ENCODE peak calls at places on chromosomes 7 and 10, in ten cellular contexts. One of them, this sample, is unnamed.

GRCh38 chr7:45659496-45660139 is 85.5 kb downstream of the ADCY1 start:
- DNase-seq in skeletal muscle cell: no peak
- DNase-seq in midbrain: no peak
- DNase-seq in stomach: peak
- DNase-seq in NCI-H1417: no peak
- DNase-seq in adrenal gland: peak
- DNase-seq in kidney epithelial cell: no peak
- DNase-seq in RWPE1: no peak
- DNase-seq in effector CD4-positive, alpha-beta T cell: no peak
- DNase-seq in cardiac muscle cell: no peak
- DNase-seq in this sample: no peak

GRCh38 chr7:12770227-12770975 is 83.0 kb downstream of the ARL4A start:
- DNase-seq in stomach: peak
- DNase-seq in adrenal gland: peak
- DNase-seq in NCI-H1417: no peak
- DNase-seq in skeletal muscle cell: no peak
- DNase-seq in kidney epithelial cell: no peak
- DNase-seq in midbrain: no peak
- DNase-seq in RWPE1: peak
- DNase-seq in effector CD4-positive, alpha-beta T cell: no peak
- DNase-seq in cardiac muscle cell: no peak
- DNase-seq in this sample: peak

GRCh38 chr7:74655324-74655723 is 2.2 kb upstream of the GTF2I start:
- DNase-seq in adrenal gland: no peak
- DNase-seq in cardiac muscle cell: no peak
- DNase-seq in RWPE1: no peak
- DNase-seq in stomach: no peak
- DNase-seq in NCI-H1417: peak
- DNase-seq in effector CD4-positive, alpha-beta T cell: no peak
- DNase-seq in kidney epithelial cell: no peak
- DNase-seq in midbrain: no peak
- DNase-seq in skeletal muscle cell: no peak
- DNase-seq in this sample: no peak

GRCh38 chr7:159127691-159128642 is 16.7 kb downstream of the VIPR2 start:
- DNase-seq in adrenal gland: no peak
- DNase-seq in kidney epithelial cell: no peak
- DNase-seq in RWPE1: no peak
- DNase-seq in effector CD4-positive, alpha-beta T cell: no peak
- DNase-seq in stomach: peak
- DNase-seq in cardiac muscle cell: no peak
- DNase-seq in midbrain: no peak
- DNase-seq in skeletal muscle cell: no peak
- DNase-seq in NCI-H1417: no peak
- DNase-seq in this sample: no peak

GRCh38 chr7:92006046-92006445 is 65.4 kb downstream of the AKAP9 start:
- DNase-seq in stomach: no peak
- DNase-seq in NCI-H1417: no peak
- DNase-seq in kidney epithelial cell: no peak
- DNase-seq in RWPE1: no peak
- DNase-seq in skeletal muscle cell: no peak
- DNase-seq in adrenal gland: no peak
- DNase-seq in effector CD4-positive, alpha-beta T cell: no peak
- DNase-seq in cardiac muscle cell: no peak
- DNase-seq in midbrain: no peak
- DNase-seq in this sample: no peak

GRCh38 chr7:37265006-37265405 is 183.7 kb downstream of the ELMO1 start:
- DNase-seq in cardiac muscle cell: no peak
- DNase-seq in stomach: no peak
- DNase-seq in effector CD4-positive, alpha-beta T cell: no peak
- DNase-seq in adrenal gland: no peak
- DNase-seq in kidney epithelial cell: no peak
- DNase-seq in midbrain: no peak
- DNase-seq in RWPE1: no peak
- DNase-seq in skeletal muscle cell: no peak
- DNase-seq in NCI-H1417: no peak
- DNase-seq in this sample: no peak

GRCh38 chr7:35680403-35681013 is 14.4 kb downstream of the HERPUD2 start:
- DNase-seq in RWPE1: no peak
- DNase-seq in stomach: no peak
- DNase-seq in cardiac muscle cell: no peak
- DNase-seq in midbrain: no peak
- DNase-seq in adrenal gland: no peak
- DNase-seq in effector CD4-positive, alpha-beta T cell: no peak
- DNase-seq in skeletal muscle cell: no peak
- DNase-seq in kidney epithelial cell: no peak
- DNase-seq in NCI-H1417: no peak
- DNase-seq in this sample: peak

GRCh38 chr7:99918959-99919813 is at the start of gene TRIM4:
- DNase-seq in RWPE1: peak
- DNase-seq in adrenal gland: peak
- DNase-seq in NCI-H1417: peak
- DNase-seq in midbrain: peak
- DNase-seq in stomach: peak
- DNase-seq in skeletal muscle cell: peak
- DNase-seq in kidney epithelial cell: peak
- DNase-seq in effector CD4-positive, alpha-beta T cell: peak
- DNase-seq in cardiac muscle cell: peak
- DNase-seq in this sample: peak

GRCh38 chr10:120979435-120980315 is 128.5 kb downstream of the WDR11 start:
- DNase-seq in RWPE1: peak
- DNase-seq in kidney epithelial cell: no peak
- DNase-seq in adrenal gland: peak
- DNase-seq in stomach: peak
- DNase-seq in NCI-H1417: peak
- DNase-seq in cardiac muscle cell: peak
- DNase-seq in midbrain: no peak
- DNase-seq in skeletal muscle cell: no peak
- DNase-seq in effector CD4-positive, alpha-beta T cell: no peak
- DNase-seq in this sample: peak

GRCh38 chr7:30143748-30144251 is 9.0 kb downstream of the MTURN start:
- DNase-seq in skeletal muscle cell: no peak
- DNase-seq in stomach: no peak
- DNase-seq in kidney epithelial cell: peak
- DNase-seq in cardiac muscle cell: no peak
- DNase-seq in midbrain: no peak
- DNase-seq in RWPE1: peak
- DNase-seq in NCI-H1417: peak
- DNase-seq in adrenal gland: no peak
- DNase-seq in effector CD4-positive, alpha-beta T cell: no peak
- DNase-seq in this sample: peak

GRCh38 chr7:17209101-17209500 is 89.4 kb upstream of the AHR start:
- DNase-seq in skeletal muscle cell: no peak
- DNase-seq in adrenal gland: no peak
- DNase-seq in effector CD4-positive, alpha-beta T cell: no peak
- DNase-seq in stomach: no peak
- DNase-seq in RWPE1: no peak
- DNase-seq in kidney epithelial cell: no peak
- DNase-seq in cardiac muscle cell: no peak
- DNase-seq in NCI-H1417: no peak
- DNase-seq in midbrain: no peak
- DNase-seq in this sample: no peak

GRCh38 chr10:92712016-92712889 is 22.5 kb downstream of the HHEX start:
- DNase-seq in effector CD4-positive, alpha-beta T cell: no peak
- DNase-seq in stomach: no peak
- DNase-seq in adrenal gland: no peak
- DNase-seq in midbrain: no peak
- DNase-seq in NCI-H1417: no peak
- DNase-seq in cardiac muscle cell: no peak
- DNase-seq in RWPE1: no peak
- DNase-seq in skeletal muscle cell: no peak
- DNase-seq in kidney epithelial cell: no peak
- DNase-seq in this sample: peak

GRCh38 chr7:95199779-95200558 is 124.4 kb downstream of the PON1 start:
- DNase-seq in stomach: no peak
- DNase-seq in effector CD4-positive, alpha-beta T cell: no peak
- DNase-seq in RWPE1: peak
- DNase-seq in NCI-H1417: peak
- DNase-seq in cardiac muscle cell: peak
- DNase-seq in skeletal muscle cell: no peak
- DNase-seq in midbrain: peak
- DNase-seq in adrenal gland: peak
- DNase-seq in kidney epithelial cell: peak
- DNase-seq in this sample: peak

GRCh38 chr10:71779641-71780040 is 6.3 kb upstream of the VSIR start:
- DNase-seq in kidney epithelial cell: no peak
- DNase-seq in RWPE1: no peak
- DNase-seq in effector CD4-positive, alpha-beta T cell: no peak
- DNase-seq in stomach: no peak
- DNase-seq in midbrain: no peak
- DNase-seq in cardiac muscle cell: no peak
- DNase-seq in adrenal gland: no peak
- DNase-seq in NCI-H1417: no peak
- DNase-seq in skeletal muscle cell: no peak
- DNase-seq in this sample: no peak

GRCh38 chr10:11014671-11015141 is 3.0 kb upstream of the CELF2 start:
- DNase-seq in RWPE1: no peak
- DNase-seq in cardiac muscle cell: no peak
- DNase-seq in stomach: no peak
- DNase-seq in adrenal gland: no peak
- DNase-seq in NCI-H1417: no peak
- DNase-seq in kidney epithelial cell: no peak
- DNase-seq in skeletal muscle cell: no peak
- DNase-seq in effector CD4-positive, alpha-beta T cell: no peak
- DNase-seq in midbrain: no peak
- DNase-seq in this sample: peak

GRCh38 chr10:91887075-91887899 is 22.0 kb downstream of the FGFBP3 start:
- DNase-seq in NCI-H1417: peak
- DNase-seq in midbrain: peak
- DNase-seq in stomach: no peak
- DNase-seq in skeletal muscle cell: no peak
- DNase-seq in effector CD4-positive, alpha-beta T cell: peak
- DNase-seq in RWPE1: peak
- DNase-seq in cardiac muscle cell: peak
- DNase-seq in kidney epithelial cell: no peak
- DNase-seq in adrenal gland: no peak
- DNase-seq in this sample: peak

GRCh38 chr10:59393349-59393748 is 31.0 kb upstream of the FAM13C start:
- DNase-seq in midbrain: no peak
- DNase-seq in RWPE1: no peak
- DNase-seq in adrenal gland: no peak
- DNase-seq in effector CD4-positive, alpha-beta T cell: no peak
- DNase-seq in skeletal muscle cell: no peak
- DNase-seq in stomach: no peak
- DNase-seq in NCI-H1417: no peak
- DNase-seq in cardiac muscle cell: no peak
- DNase-seq in kidney epithelial cell: no peak
- DNase-seq in this sample: no peak

GRCh38 chr7:11539853-11540252 is 292.1 kb downstream of the THSD7A start:
- DNase-seq in skeletal muscle cell: peak
- DNase-seq in adrenal gland: no peak
- DNase-seq in effector CD4-positive, alpha-beta T cell: no peak
- DNase-seq in cardiac muscle cell: no peak
- DNase-seq in midbrain: no peak
- DNase-seq in kidney epithelial cell: no peak
- DNase-seq in RWPE1: no peak
- DNase-seq in stomach: no peak
- DNase-seq in NCI-H1417: no peak
- DNase-seq in this sample: peak

GRCh38 chr7:142954680-142955268 is 7.4 kb downstream of the KEL start:
- DNase-seq in cardiac muscle cell: no peak
- DNase-seq in RWPE1: no peak
- DNase-seq in stomach: no peak
- DNase-seq in kidney epithelial cell: no peak
- DNase-seq in NCI-H1417: no peak
- DNase-seq in effector CD4-positive, alpha-beta T cell: no peak
- DNase-seq in adrenal gland: no peak
- DNase-seq in midbrain: no peak
- DNase-seq in skeletal muscle cell: no peak
- DNase-seq in this sample: no peak

GRCh38 chr10:97475936-97476594 is 22.2 kb downstream of the MMS19 start:
- DNase-seq in skeletal muscle cell: peak
- DNase-seq in cardiac muscle cell: no peak
- DNase-seq in effector CD4-positive, alpha-beta T cell: no peak
- DNase-seq in RWPE1: no peak
- DNase-seq in kidney epithelial cell: no peak
- DNase-seq in midbrain: peak
- DNase-seq in adrenal gland: peak
- DNase-seq in NCI-H1417: no peak
- DNase-seq in stomach: no peak
- DNase-seq in this sample: peak

GRCh38 chr10:11515596-11516418 is 95.6 kb downstream of the USP6NL start:
- DNase-seq in effector CD4-positive, alpha-beta T cell: peak
- DNase-seq in RWPE1: peak
- DNase-seq in NCI-H1417: peak
- DNase-seq in cardiac muscle cell: peak
- DNase-seq in skeletal muscle cell: no peak
- DNase-seq in kidney epithelial cell: no peak
- DNase-seq in midbrain: peak
- DNase-seq in adrenal gland: peak
- DNase-seq in stomach: peak
- DNase-seq in this sample: peak

GRCh38 chr7:106867641-106868351 is 2.7 kb downstream of the PIK3CG start:
- DNase-seq in NCI-H1417: no peak
- DNase-seq in stomach: no peak
- DNase-seq in cardiac muscle cell: no peak
- DNase-seq in kidney epithelial cell: no peak
- DNase-seq in skeletal muscle cell: no peak
- DNase-seq in effector CD4-positive, alpha-beta T cell: no peak
- DNase-seq in adrenal gland: no peak
- DNase-seq in midbrain: no peak
- DNase-seq in RWPE1: no peak
- DNase-seq in this sample: no peak

GRCh38 chr7:96538632-96539031 is 171.0 kb downstream of the SEM1 start:
- DNase-seq in NCI-H1417: no peak
- DNase-seq in skeletal muscle cell: no peak
- DNase-seq in kidney epithelial cell: no peak
- DNase-seq in cardiac muscle cell: no peak
- DNase-seq in stomach: no peak
- DNase-seq in midbrain: no peak
- DNase-seq in RWPE1: no peak
- DNase-seq in effector CD4-positive, alpha-beta T cell: no peak
- DNase-seq in adrenal gland: no peak
- DNase-seq in this sample: no peak

GRCh38 chr7:1421020-1421790 is 38.1 kb downstream of the MICALL2 start:
- DNase-seq in skeletal muscle cell: no peak
- DNase-seq in NCI-H1417: no peak
- DNase-seq in stomach: no peak
- DNase-seq in adrenal gland: no peak
- DNase-seq in midbrain: no peak
- DNase-seq in kidney epithelial cell: no peak
- DNase-seq in RWPE1: no peak
- DNase-seq in cardiac muscle cell: no peak
- DNase-seq in effector CD4-positive, alpha-beta T cell: no peak
- DNase-seq in this sample: no peak

GRCh38 chr7:29883462-29884398 is 77.4 kb downstream of the WIPF3 start:
- DNase-seq in stomach: peak
- DNase-seq in adrenal gland: peak
- DNase-seq in RWPE1: peak
- DNase-seq in NCI-H1417: no peak
- DNase-seq in effector CD4-positive, alpha-beta T cell: no peak
- DNase-seq in skeletal muscle cell: no peak
- DNase-seq in cardiac muscle cell: peak
- DNase-seq in kidney epithelial cell: no peak
- DNase-seq in midbrain: no peak
- DNase-seq in this sample: no peak

GRCh38 chr7:46198691-46199090 is 277.6 kb upstream of the IGFBP3 start:
- DNase-seq in effector CD4-positive, alpha-beta T cell: no peak
- DNase-seq in kidney epithelial cell: no peak
- DNase-seq in NCI-H1417: no peak
- DNase-seq in midbrain: no peak
- DNase-seq in skeletal muscle cell: no peak
- DNase-seq in stomach: no peak
- DNase-seq in adrenal gland: no peak
- DNase-seq in cardiac muscle cell: no peak
- DNase-seq in RWPE1: no peak
- DNase-seq in this sample: no peak